ENCODE peak calls at places on chromosomes 16 and 17, in six cellular contexts. One of them, this sample, is unnamed. For H3K4me1, the result is how much of the 10 kb centered on the place peaks cover.

GRCh38 chr16:19655242-19655777 is 62.7 kb downstream of the KNOP1 start:
- DNase-seq in GM23248: no peak
- DNase-seq in stomach: no peak
- DNase-seq in CD8-positive, alpha-beta T cell: no peak
- DNase-seq in transverse colon: no peak
- DNase-seq in spleen: no peak
- DNase-seq in this sample: no peak

GRCh38 chr16:57304169-57305061 is 19.9 kb upstream of the PLLP start:
- DNase-seq in GM23248: peak
- DNase-seq in stomach: peak
- DNase-seq in CD8-positive, alpha-beta T cell: no peak
- DNase-seq in transverse colon: peak
- DNase-seq in spleen: peak
- DNase-seq in this sample: peak

GRCh38 chr16:48117217-48118105 is 38.3 kb downstream of the ABCC12 start:
- DNase-seq in GM23248: peak
- DNase-seq in stomach: no peak
- DNase-seq in CD8-positive, alpha-beta T cell: peak
- DNase-seq in transverse colon: peak
- DNase-seq in spleen: peak
- DNase-seq in this sample: peak

GRCh38 chr17:289409-289808 is 63.2 kb downstream of the RPH3AL start:
- DNase-seq in GM23248: no peak
- DNase-seq in stomach: no peak
- DNase-seq in CD8-positive, alpha-beta T cell: no peak
- DNase-seq in transverse colon: no peak
- DNase-seq in spleen: peak
- DNase-seq in this sample: no peak

GRCh38 chr17:82517230-82517865 is 2.2 kb upstream of the FOXK2 start:
- DNase-seq in GM23248: peak
- DNase-seq in stomach: peak
- DNase-seq in CD8-positive, alpha-beta T cell: no peak
- DNase-seq in transverse colon: no peak
- DNase-seq in spleen: no peak
- DNase-seq in this sample: no peak

GRCh38 chr16:24568392-24568791 is 29.0 kb downstream of the RBBP6 start:
- DNase-seq in GM23248: peak
- DNase-seq in stomach: no peak
- DNase-seq in CD8-positive, alpha-beta T cell: no peak
- DNase-seq in transverse colon: no peak
- DNase-seq in spleen: no peak
- DNase-seq in this sample: peak

GRCh38 chr17:20961551-20961950 is 81.3 kb downstream of the USP22 start:
- DNase-seq in GM23248: no peak
- DNase-seq in stomach: no peak
- DNase-seq in CD8-positive, alpha-beta T cell: no peak
- DNase-seq in transverse colon: no peak
- DNase-seq in spleen: no peak
- DNase-seq in this sample: no peak

GRCh38 chr16:58196898-58197313 is 1.0 kb downstream of the CSNK2A2 start:
- DNase-seq in GM23248: peak
- DNase-seq in stomach: no peak
- DNase-seq in CD8-positive, alpha-beta T cell: no peak
- DNase-seq in transverse colon: no peak
- DNase-seq in spleen: no peak
- DNase-seq in this sample: no peak

GRCh38 chr17:44601574-44602372 is 44.5 kb downstream of the FZD2 start:
- DNase-seq in GM23248: peak
- DNase-seq in stomach: no peak
- DNase-seq in CD8-positive, alpha-beta T cell: no peak
- DNase-seq in transverse colon: no peak
- DNase-seq in spleen: no peak
- DNase-seq in this sample: no peak

GRCh38 chr17:38673714-38674012 is 1.1 kb downstream of the EPOP start:
- DNase-seq in GM23248: peak
- DNase-seq in stomach: peak
- DNase-seq in CD8-positive, alpha-beta T cell: no peak
- DNase-seq in transverse colon: no peak
- DNase-seq in spleen: no peak
- DNase-seq in this sample: peak

GRCh38 chr17:35808240-35808961 is 883 bp upstream of the TAF15 start:
- DNase-seq in GM23248: no peak
- DNase-seq in stomach: no peak
- DNase-seq in CD8-positive, alpha-beta T cell: no peak
- DNase-seq in transverse colon: no peak
- DNase-seq in spleen: peak
- DNase-seq in this sample: no peak

GRCh38 chr16:53429221-53429943 is 4.9 kb upstream of the RBL2 start:
- DNase-seq in GM23248: peak
- DNase-seq in stomach: no peak
- DNase-seq in CD8-positive, alpha-beta T cell: no peak
- DNase-seq in transverse colon: no peak
- DNase-seq in spleen: no peak
- DNase-seq in this sample: no peak

GRCh38 chr16:49932943-49933342 is 77.0 kb upstream of the ZNF423 start:
- DNase-seq in GM23248: peak
- DNase-seq in stomach: no peak
- DNase-seq in CD8-positive, alpha-beta T cell: no peak
- DNase-seq in transverse colon: no peak
- DNase-seq in spleen: peak
- DNase-seq in this sample: no peak

GRCh38 chr16:27317320-27317719 is 3.5 kb downstream of the IL4R start:
- DNase-seq in GM23248: no peak
- DNase-seq in stomach: no peak
- DNase-seq in CD8-positive, alpha-beta T cell: no peak
- DNase-seq in transverse colon: no peak
- DNase-seq in spleen: peak
- DNase-seq in this sample: no peak

GRCh38 chr17:2805961-2806360 is 9.7 kb downstream of the RAP1GAP2 start:
- DNase-seq in GM23248: no peak
- DNase-seq in stomach: no peak
- DNase-seq in CD8-positive, alpha-beta T cell: no peak
- DNase-seq in transverse colon: no peak
- DNase-seq in spleen: no peak
- DNase-seq in this sample: no peak

GRCh38 chr16:80467961-80468360 is 72.8 kb upstream of the DYNLRB2 start:
- DNase-seq in GM23248: no peak
- DNase-seq in stomach: no peak
- DNase-seq in CD8-positive, alpha-beta T cell: no peak
- DNase-seq in transverse colon: no peak
- DNase-seq in spleen: no peak
- DNase-seq in this sample: no peak

GRCh38 chr16:86048882-86049585 is 150.1 kb downstream of the IRF8 start:
- DNase-seq in GM23248: no peak
- DNase-seq in stomach: no peak
- DNase-seq in CD8-positive, alpha-beta T cell: no peak
- DNase-seq in transverse colon: peak
- DNase-seq in spleen: peak
- DNase-seq in this sample: no peak

GRCh38 chr17:63550816-63551639 is 751 bp downstream of the DCAF7 start:
- DNase-seq in GM23248: peak
- DNase-seq in stomach: peak
- DNase-seq in CD8-positive, alpha-beta T cell: peak
- DNase-seq in transverse colon: peak
- DNase-seq in spleen: no peak
- DNase-seq in this sample: peak
- H3K4me1 ChIP-seq in GM23248: under half
- H3K4me1 ChIP-seq in stomach: under half
- H3K4me1 ChIP-seq in CD8-positive, alpha-beta T cell: under half
- H3K4me1 ChIP-seq in transverse colon: under half
- H3K4me1 ChIP-seq in spleen: half or more
- H3K4me1 ChIP-seq in this sample: under half

DNA sequence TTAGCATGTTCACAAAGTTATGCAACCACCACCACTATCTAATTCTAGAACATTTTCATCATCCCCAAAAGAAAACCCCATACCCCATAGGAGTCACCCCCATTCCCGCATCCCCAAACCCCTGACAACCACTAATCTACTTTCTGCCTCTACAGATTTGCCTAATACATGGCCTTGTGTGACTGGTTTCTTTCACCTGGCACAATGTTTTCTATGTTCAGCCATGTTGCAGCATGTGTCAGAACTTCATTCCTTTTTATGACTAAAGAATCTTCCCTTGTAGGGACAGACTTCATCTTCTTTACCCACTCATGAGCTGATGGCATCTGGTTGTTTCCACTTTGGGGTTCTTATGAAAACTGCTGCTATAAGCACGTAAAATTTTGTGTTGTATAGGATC is 34.6 kb downstream of the CYTH1 start:
- DNase-seq in GM23248: peak
- DNase-seq in stomach: no peak
- DNase-seq in CD8-positive, alpha-beta T cell: no peak
- DNase-seq in transverse colon: no peak
- DNase-seq in spleen: no peak
- DNase-seq in this sample: no peak
- H3K27ac ChIP-seq in GM23248: peak
- H3K27ac ChIP-seq in stomach: peak
- H3K27ac ChIP-seq in CD8-positive, alpha-beta T cell: peak
- H3K27ac ChIP-seq in transverse colon: peak
- H3K27ac ChIP-seq in spleen: peak
- H3K27ac ChIP-seq in this sample: no peak

DNA sequence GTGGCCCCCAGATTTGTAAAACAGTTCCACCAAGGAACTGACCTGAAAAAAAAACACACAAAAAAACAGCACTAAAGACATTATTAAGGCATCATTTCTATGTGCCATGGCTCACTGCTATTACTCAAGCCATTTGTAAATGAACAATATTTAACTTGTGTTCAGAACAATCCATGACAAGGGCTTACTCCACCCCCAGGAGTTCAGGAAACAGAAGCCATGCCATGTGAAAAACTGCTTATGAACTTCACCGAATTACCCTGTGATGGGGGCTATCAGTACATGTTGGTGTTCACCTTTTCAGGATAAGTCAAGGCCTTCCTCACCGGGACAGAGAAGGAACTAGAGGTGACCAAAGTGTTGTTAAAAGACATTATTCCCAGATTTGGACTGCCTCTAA is 19.2 kb downstream of the ACSM1 start:
- DNase-seq in GM23248: no peak
- DNase-seq in stomach: no peak
- DNase-seq in CD8-positive, alpha-beta T cell: no peak
- DNase-seq in transverse colon: no peak
- DNase-seq in spleen: no peak
- DNase-seq in this sample: no peak
- H3K4me1 ChIP-seq in GM23248: under half
- H3K4me1 ChIP-seq in stomach: under half
- H3K4me1 ChIP-seq in CD8-positive, alpha-beta T cell: under half
- H3K4me1 ChIP-seq in transverse colon: under half
- H3K4me1 ChIP-seq in spleen: under half
- H3K4me1 ChIP-seq in this sample: under half

GRCh38 chr16:82046541-82046940 is 11.5 kb downstream of the HSD17B2 start:
- DNase-seq in GM23248: no peak
- DNase-seq in stomach: no peak
- DNase-seq in CD8-positive, alpha-beta T cell: no peak
- DNase-seq in transverse colon: no peak
- DNase-seq in spleen: no peak
- DNase-seq in this sample: no peak

GRCh38 chr16:82047787-82048186 is 12.7 kb downstream of the HSD17B2 start:
- DNase-seq in GM23248: no peak
- DNase-seq in stomach: no peak
- DNase-seq in CD8-positive, alpha-beta T cell: no peak
- DNase-seq in transverse colon: no peak
- DNase-seq in spleen: no peak
- DNase-seq in this sample: no peak

GRCh38 chr16:82046941-82047340 is 11.9 kb downstream of the HSD17B2 start:
- DNase-seq in GM23248: no peak
- DNase-seq in stomach: no peak
- DNase-seq in CD8-positive, alpha-beta T cell: no peak
- DNase-seq in transverse colon: no peak
- DNase-seq in spleen: no peak
- DNase-seq in this sample: no peak

GRCh38 chr16:82045471-82046178 is 10.6 kb downstream of the HSD17B2 start:
- DNase-seq in GM23248: no peak
- DNase-seq in stomach: no peak
- DNase-seq in CD8-positive, alpha-beta T cell: no peak
- DNase-seq in transverse colon: no peak
- DNase-seq in spleen: no peak
- DNase-seq in this sample: no peak

GRCh38 chr16:82047374-82047773 is 12.3 kb downstream of the HSD17B2 start:
- DNase-seq in GM23248: no peak
- DNase-seq in stomach: no peak
- DNase-seq in CD8-positive, alpha-beta T cell: no peak
- DNase-seq in transverse colon: no peak
- DNase-seq in spleen: no peak
- DNase-seq in this sample: no peak
- H3K27ac ChIP-seq in GM23248: no peak
- H3K27ac ChIP-seq in stomach: no peak
- H3K27ac ChIP-seq in CD8-positive, alpha-beta T cell: no peak
- H3K27ac ChIP-seq in transverse colon: no peak
- H3K27ac ChIP-seq in spleen: no peak
- H3K27ac ChIP-seq in this sample: no peak

DNA sequence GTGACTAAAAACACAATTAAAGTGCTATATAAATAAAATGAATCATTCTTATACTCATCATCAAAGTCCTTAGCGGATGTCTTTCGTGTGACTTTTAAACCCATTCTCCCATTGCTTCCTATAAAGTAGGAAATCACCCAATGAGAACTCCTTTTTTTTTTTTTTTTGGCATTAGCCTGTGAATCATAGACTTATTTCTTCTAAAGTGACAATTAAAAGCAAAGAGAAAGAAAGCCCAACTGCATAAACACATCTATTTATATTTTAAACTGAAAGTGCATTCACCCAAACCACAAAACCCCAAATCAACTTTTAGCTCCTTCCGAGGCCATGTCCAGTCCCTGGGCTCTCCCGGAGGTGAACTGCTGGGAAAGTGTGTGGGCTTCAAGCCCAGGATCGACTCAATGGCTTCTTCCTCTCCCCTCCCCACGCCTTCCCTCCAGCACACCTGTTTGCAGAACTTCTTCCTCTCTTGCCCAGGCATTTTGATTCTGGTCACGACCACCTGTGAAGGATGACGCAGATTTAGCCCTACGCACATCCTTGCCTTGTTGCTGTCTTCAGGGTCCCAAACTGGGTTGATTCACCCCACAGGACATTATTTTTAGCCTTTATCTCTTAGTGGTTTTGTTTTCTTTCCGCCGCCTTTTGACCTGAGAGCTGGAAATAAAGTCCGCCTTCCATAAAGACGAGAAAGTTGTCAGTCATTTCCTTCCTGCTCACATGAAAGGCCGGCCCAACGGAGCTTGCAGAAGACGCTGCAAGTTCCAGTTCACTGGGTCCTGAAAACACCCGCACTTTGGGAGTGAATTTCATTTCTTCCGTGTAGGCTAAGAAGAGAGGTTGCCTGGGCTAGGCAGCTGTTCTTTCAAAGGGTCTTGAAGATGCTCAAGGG is 166.8 kb downstream of the MAP2K6 start:
- DNase-seq in GM23248: no peak
- DNase-seq in stomach: no peak
- DNase-seq in CD8-positive, alpha-beta T cell: no peak
- DNase-seq in transverse colon: no peak
- DNase-seq in spleen: no peak
- DNase-seq in this sample: no peak
- H3K4me1 ChIP-seq in GM23248: under half
- H3K4me1 ChIP-seq in stomach: under half
- H3K4me1 ChIP-seq in CD8-positive, alpha-beta T cell: under half
- H3K4me1 ChIP-seq in transverse colon: under half
- H3K4me1 ChIP-seq in spleen: under half
- H3K4me1 ChIP-seq in this sample: under half